ENCODE peak calls at places on chromosomes 1 and 21, in nine cellular contexts. G is KG1; M is nucleus accumbens; X is Ammon's horn; N is PC-9; S is activated CD4-positive, alpha-beta T cell treated with anti-CD3 and anti-CD28 coated beads, Interleukin-2, amount 50 U/mL, for 1 hour; Q is spleen; B is DMS53; J is epithelial cell of esophagus. W is an unnamed sample.

GRCh38 chr1:7623886-7624285 is 147.2 kb upstream of the VAMP3 start:
- DNase-seq in G (no peak), M (peak), X (peak), N (no peak), S (no peak), Q (peak), B (no peak), J (no peak), W (no peak)

GRCh38 chr1:94787676-94788075 is 32.5 kb upstream of the SLC44A3 start:
- DNase-seq in G (no peak), M (no peak), X (no peak), N (no peak), S (no peak), Q (no peak), B (no peak), J (no peak), W (no peak)

GRCh38 chr1:87435484-87435883 is 106.8 kb downstream of the LMO4 start:
- DNase-seq in G (no peak), M (no peak), X (no peak), N (peak), S (no peak), Q (no peak), B (no peak), J (peak), W (no peak)

GRCh38 chr1:230212405-230212936 is 145.4 kb downstream of the GALNT2 start:
- DNase-seq in G (no peak), M (no peak), X (peak), N (no peak), S (no peak), Q (no peak), B (peak), J (no peak), W (no peak)

GRCh38 chr1:22447581-22448215 is 4.0 kb upstream of the ZBTB40 start:
- DNase-seq in G (no peak), M (no peak), X (no peak), N (no peak), S (no peak), Q (no peak), B (no peak), J (peak), W (peak)

GRCh38 chr21:26432410-26432809 is 140.7 kb downstream of the CYYR1 start:
- DNase-seq in G (no peak), M (no peak), X (no peak), N (no peak), S (no peak), Q (no peak), B (no peak), J (no peak), W (no peak)

GRCh38 chr1:9875636-9876000 is 34.5 kb downstream of the CTNNBIP1 start:
- DNase-seq in G (no peak), M (peak), X (peak), N (no peak), S (no peak), Q (no peak), B (no peak), J (no peak), W (no peak)

GRCh38 chr21:39788383-39788782 is 43.4 kb downstream of the IGSF5 start:
- DNase-seq in G (no peak), M (peak), X (peak), N (peak), S (no peak), Q (peak), B (peak), J (peak), W (peak)

GRCh38 chr21:23111070-23111605 is 2112.9 kb downstream of the NCAM2 start:
- DNase-seq in G (no peak), M (no peak), X (no peak), N (no peak), S (no peak), Q (no peak), B (no peak), J (no peak), W (no peak)

GRCh38 chr1:113835686-113836290 is 23.5 kb upstream of the RSBN1 start:
- DNase-seq in G (peak), M (no peak), X (peak), N (no peak), S (no peak), Q (no peak), B (peak), J (peak), W (peak)

GRCh38 chr1:86419277-86419903 is 4.6 kb upstream of the CLCA2 start:
- DNase-seq in G (no peak), M (peak), X (peak), N (peak), S (peak), Q (no peak), B (peak), J (peak), W (peak)

GRCh38 chr1:3459940-3460652 is 5.6 kb downstream of the ARHGEF16 start:
- DNase-seq in G (no peak), M (no peak), X (no peak), N (peak), S (no peak), Q (no peak), B (peak), J (peak), W (no peak)

GRCh38 chr1:229196404-229197224 is 74.3 kb upstream of the RAB4A start:
- DNase-seq in G (no peak), M (no peak), X (no peak), N (no peak), S (no peak), Q (no peak), B (no peak), J (peak), W (no peak)

GRCh38 chr21:36310016-36310415 is 10.0 kb upstream of the MORC3 start:
- DNase-seq in G (no peak), M (no peak), X (no peak), N (no peak), S (peak), Q (peak), B (no peak), J (no peak), W (no peak)

W was measured in RWPE1.